ENCODE peak calls at places on chromosomes 13 and 19, in eight cellular contexts. Y is uterus, B is colonic mucosa, M is AG09309, Z is mesothelial cell of epicardium, D is tibial nerve, I is body of pancreas, H is nephron progenitor cell. U is an unnamed sample.

GRCh38 chr13:36074659-36075058 is 56.5 kb downstream of the DCLK1 start:
- DNase-seq in Y (no peak), B (no peak), M (no peak), Z (no peak), D (no peak), I (no peak), H (no peak), U (no peak)

GRCh38 chr19:1066748-1067340 is at the start of gene ARHGAP45:
- DNase-seq in Y (no peak), B (peak), M (no peak), Z (no peak), D (no peak), I (no peak), H (peak), U (no peak)

GRCh38 chr13:29118471-29118870 is 298.3 kb downstream of the MTUS2 start:
- DNase-seq in Y (no peak), B (no peak), M (no peak), Z (no peak), D (no peak), I (no peak), H (no peak), U (no peak)

GRCh38 chr13:113998781-113999617 is 25.1 kb upstream of the C13orf46 start:
- DNase-seq in Y (no peak), B (no peak), M (no peak), Z (no peak), D (no peak), I (no peak), H (no peak), U (peak)

GRCh38 chr19:29273000-29273691 is 60.2 kb upstream of the UQCRFS1 start:
- DNase-seq in Y (no peak), B (no peak), M (no peak), Z (no peak), D (no peak), I (no peak), H (no peak), U (no peak)

GRCh38 chr19:33627962-33628839 is 6.4 kb downstream of the CHST8 start:
- DNase-seq in Y (no peak), B (no peak), M (no peak), Z (no peak), D (no peak), I (no peak), H (no peak), U (peak)

GRCh38 chr19:31911577-31911976 is 433.8 kb upstream of the ZNF507 start:
- DNase-seq in Y (no peak), B (no peak), M (no peak), Z (no peak), D (no peak), I (no peak), H (no peak), U (no peak)

GRCh38 chr13:98484289-98485219 is 92.4 kb downstream of the STK24 start:
- DNase-seq in Y (peak), B (peak), M (peak), Z (no peak), D (peak), I (peak), H (peak), U (no peak)

GRCh38 chr13:27258637-27259377 is 7.4 kb downstream of the RPL21 start:
- DNase-seq in Y (no peak), B (no peak), M (no peak), Z (no peak), D (no peak), I (no peak), H (no peak), U (no peak)

GRCh38 chr13:26679945-26680516 is 80.6 kb downstream of the GPR12 start:
- DNase-seq in Y (no peak), B (no peak), M (no peak), Z (no peak), D (no peak), I (no peak), H (peak), U (no peak)

GRCh38 chr13:97495678-97496077 is 61.7 kb downstream of the RAP2A start:
- DNase-seq in Y (no peak), B (no peak), M (no peak), Z (no peak), D (no peak), I (no peak), H (no peak), U (no peak)

GRCh38 chr19:38743394-38744297 is 628 bp downstream of the CAPN12 start:
- DNase-seq in Y (no peak), B (no peak), M (no peak), Z (no peak), D (no peak), I (no peak), H (no peak), U (peak)

GRCh38 chr13:107231941-107232340 is 664.0 kb upstream of the ARGLU1 start:
- DNase-seq in Y (no peak), B (no peak), M (no peak), Z (no peak), D (no peak), I (no peak), H (no peak), U (no peak)

GRCh38 chr13:41533266-41533665 is 75.9 kb downstream of the RGCC start:
- DNase-seq in Y (no peak), B (no peak), M (no peak), Z (no peak), D (no peak), I (no peak), H (no peak), U (no peak)

GRCh38 chr13:113063091-113063491 is 42.5 kb upstream of the F7 start:
- DNase-seq in Y (no peak), B (no peak), M (no peak), Z (no peak), D (no peak), I (no peak), H (no peak), U (peak)

GRCh38 chr13:32731576-32731975 is 145.3 kb downstream of the PDS5B start:
- DNase-seq in Y (no peak), B (no peak), M (no peak), Z (no peak), D (no peak), I (no peak), H (no peak), U (no peak)

GRCh38 chr13:112154301-112155060 is 87.5 kb downstream of the SOX1 start:
- DNase-seq in Y (no peak), B (no peak), M (no peak), Z (no peak), D (no peak), I (no peak), H (no peak), U (peak)

GRCh38 chr13:52652980-52653303 is 306 bp downstream of the SUGT1 start:
- DNase-seq in Y (no peak), B (no peak), M (no peak), Z (no peak), D (no peak), I (no peak), H (peak), U (no peak)

GRCh38 chr13:110812869-110813645 is 99.6 kb downstream of the ING1 start:
- DNase-seq in Y (no peak), B (no peak), M (no peak), Z (no peak), D (no peak), I (no peak), H (no peak), U (no peak)

GRCh38 chr19:30664358-30665058 is 292.3 kb downstream of the ZNF536 start:
- DNase-seq in Y (no peak), B (no peak), M (no peak), Z (no peak), D (peak), I (peak), H (no peak), U (no peak)

GRCh38 chr13:112225429-112226090 is 150.6 kb upstream of the SPACA7 start:
- DNase-seq in Y (no peak), B (no peak), M (no peak), Z (no peak), D (no peak), I (no peak), H (no peak), U (no peak)

GRCh38 chr13:43357435-43358065 is 334.2 kb downstream of the DNAJC15 start:
- DNase-seq in Y (no peak), B (no peak), M (no peak), Z (no peak), D (no peak), I (no peak), H (no peak), U (no peak)

GRCh38 chr19:51418707-51419106 is 1.3 kb upstream of the SIGLEC10 start:
- DNase-seq in Y (no peak), B (no peak), M (no peak), Z (no peak), D (no peak), I (no peak), H (no peak), U (no peak)

GRCh38 chr19:40592170-40592569 is 9.0 kb upstream of the LTBP4 start:
- DNase-seq in Y (no peak), B (no peak), M (no peak), Z (no peak), D (no peak), I (no peak), H (no peak), U (no peak)

GRCh38 chr13:79684426-79684825 is 203.5 kb downstream of the NDFIP2 start:
- DNase-seq in Y (no peak), B (no peak), M (no peak), Z (no peak), D (no peak), I (no peak), H (no peak), U (no peak)

GRCh38 chr13:102400619-102401125 is 1.2 kb downstream of the FGF14 start:
- DNase-seq in Y (peak), B (no peak), M (no peak), Z (no peak), D (no peak), I (peak), H (peak), U (peak)

GRCh38 chr19:55497777-55498176 is 9.5 kb downstream of the SSC5D start:
- DNase-seq in Y (no peak), B (no peak), M (no peak), Z (no peak), D (no peak), I (no peak), H (no peak), U (no peak)

DNA sequence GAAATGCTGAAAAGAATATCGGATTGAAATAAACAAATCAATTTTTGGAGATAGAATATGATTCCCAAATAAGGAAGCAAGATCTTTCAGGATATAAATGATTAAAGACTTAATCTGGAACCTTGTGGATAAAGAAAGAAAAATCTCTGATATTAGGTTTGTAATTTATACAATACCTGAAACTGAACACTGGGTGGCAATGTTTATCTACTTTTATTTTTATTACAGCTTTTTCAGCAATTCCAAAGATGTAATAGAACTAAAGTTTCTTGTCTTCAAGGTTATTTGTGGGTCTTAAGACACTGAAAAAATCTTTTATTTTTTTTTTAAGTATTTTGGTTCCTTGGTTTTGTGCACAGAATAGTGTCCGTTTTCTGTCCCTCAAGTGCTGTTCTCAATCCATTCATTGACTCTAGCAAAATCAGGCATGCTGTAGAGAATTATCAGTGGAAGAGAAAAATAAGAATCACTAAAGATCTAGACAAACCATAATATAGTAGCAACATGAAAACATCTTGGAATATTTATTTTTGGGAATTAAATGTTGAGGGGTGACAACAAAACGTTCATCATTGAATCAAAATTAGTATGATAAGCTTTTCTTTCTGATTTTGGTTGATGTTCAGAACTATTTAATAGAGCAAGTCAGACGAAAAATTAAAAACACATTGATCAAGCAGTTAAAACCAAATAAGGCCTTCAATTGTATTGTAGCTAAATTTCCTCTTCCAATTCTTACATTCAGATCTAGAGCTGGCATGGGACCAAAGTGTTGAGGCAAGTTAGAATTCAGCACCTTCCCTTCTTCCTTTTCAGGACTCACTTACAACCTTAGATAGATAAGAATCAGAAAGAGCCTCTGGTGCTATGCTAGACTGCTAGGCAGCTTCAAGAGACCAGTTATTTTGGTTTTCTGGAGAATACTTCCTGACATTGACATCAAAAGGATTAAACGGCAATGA is 704.4 kb upstream of the PCDH20 start:
- DNase-seq in Y (no peak), B (no peak), M (no peak), Z (no peak), D (no peak), I (no peak), H (no peak), U (no peak)
- TF ChIP-seq CTCF in Y (peak), B (no peak), M (peak), Z (peak), D (peak), I (no peak), H (no peak), U (peak)

GRCh38 chr19:18304496-18305312 is 18.2 kb downstream of the LSM4 start:
- DNase-seq in Y (peak), B (peak), M (no peak), Z (no peak), D (peak), I (peak), H (peak), U (no peak)
- TF ChIP-seq CTCF in Y (no peak), B (no peak), M (no peak), Z (no peak), D (no peak), I (no peak), H (no peak), U (peak)

GRCh38 chr13:74434782-74435181 is 300.6 kb upstream of the KLF12 start:
- DNase-seq in Y (no peak), B (no peak), M (no peak), Z (no peak), D (no peak), I (no peak), H (no peak), U (no peak)
- TF ChIP-seq CTCF in Y (no peak), B (no peak), M (no peak), Z (no peak), D (no peak), I (no peak), H (no peak), U (no peak)

GRCh38 chr19:16204005-16204294 is 6.2 kb downstream of the AP1M1 start:
- DNase-seq in Y (no peak), B (no peak), M (no peak), Z (no peak), D (no peak), I (no peak), H (no peak), U (peak)
- TF ChIP-seq CTCF in Y (no peak), B (no peak), M (no peak), Z (no peak), D (no peak), I (no peak), H (no peak), U (no peak)

GRCh38 chr13:101115762-101116161 is 300.5 kb downstream of the NALCN start:
- DNase-seq in Y (no peak), B (no peak), M (no peak), Z (no peak), D (no peak), I (no peak), H (no peak), U (no peak)
- TF ChIP-seq CTCF in Y (no peak), B (no peak), M (peak), Z (no peak), D (no peak), I (no peak), H (no peak), U (peak)